ENCODE peak calls at places on chromosomes 4 and X, in seven cellular contexts. M is fibroblast of villous mesenchyme, G is lower lobe of right lung, T is AG10803, L is stomach, Z is uterus, D is lower leg skin. X is an unnamed sample.

GRCh38 chr4:118680808-118681207 is 4.4 kb upstream of the METTL14 start:
- DNase-seq in M (no peak), G (no peak), T (no peak), L (no peak), Z (no peak), D (no peak), X (no peak)

GRCh38 chrX:20320461-20321159 is 53.9 kb upstream of the RPS6KA3 start:
- DNase-seq in M (no peak), G (peak), T (no peak), L (no peak), Z (no peak), D (no peak), X (no peak)

GRCh38 chr4:158446106-158446505 is 75.6 kb upstream of the RXFP1 start:
- DNase-seq in M (peak), G (no peak), T (peak), L (no peak), Z (no peak), D (no peak), X (no peak)

GRCh38 chrX:10111364-10112148 is 45.2 kb upstream of the CLCN4 start:
- DNase-seq in M (peak), G (no peak), T (peak), L (no peak), Z (no peak), D (no peak), X (no peak)

GRCh38 chr4:80036949-80037348 is 36.1 kb downstream of the ANTXR2 start:
- DNase-seq in M (peak), G (no peak), T (peak), L (no peak), Z (no peak), D (no peak), X (peak)

GRCh38 chrX:151981129-151981528 is 6.7 kb upstream of the GABRE start:
- DNase-seq in M (no peak), G (no peak), T (peak), L (no peak), Z (no peak), D (no peak), X (peak)

GRCh38 chr4:106869551-106869950 is 166.6 kb downstream of the DKK2 start:
- DNase-seq in M (peak), G (no peak), T (peak), L (no peak), Z (no peak), D (no peak), X (peak)

GRCh38 chrX:40877869-40878268 is 142.5 kb upstream of the MED14 start:
- DNase-seq in M (peak), G (no peak), T (peak), L (no peak), Z (no peak), D (no peak), X (peak)

GRCh38 chr4:88938138-88938537 is 118.8 kb downstream of the FAM13A start:
- DNase-seq in M (peak), G (no peak), T (peak), L (no peak), Z (no peak), D (no peak), X (peak)

GRCh38 chr4:155025762-155026457 is 182.5 kb upstream of the NPY2R start:
- DNase-seq in M (no peak), G (peak), T (no peak), L (peak), Z (no peak), D (no peak), X (peak)

GRCh38 chr4:7857238-7857701 is 82.4 kb downstream of the AFAP1 start:
- DNase-seq in M (peak), G (no peak), T (peak), L (no peak), Z (peak), D (no peak), X (peak)

DNA sequence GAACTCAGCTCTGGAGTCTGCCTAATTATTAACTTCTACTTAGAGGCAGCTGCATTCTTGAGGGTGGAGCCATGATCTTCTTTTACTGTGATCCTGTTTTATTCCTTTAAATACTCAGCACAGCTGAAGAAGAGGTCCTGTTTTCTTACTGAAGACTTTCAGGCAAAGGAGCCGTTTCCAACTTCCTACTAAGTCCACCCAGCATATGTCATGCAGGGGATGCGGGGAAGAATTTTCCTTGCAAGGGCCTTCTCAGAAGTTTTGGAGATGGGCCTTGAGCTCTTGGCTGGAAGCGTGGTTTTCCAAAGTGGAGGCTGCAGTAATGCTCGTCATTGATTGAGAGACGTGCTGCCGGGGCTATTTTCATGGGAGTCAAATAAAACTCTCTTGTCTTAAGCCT is 27.8 kb downstream of the FGF2 start:
- DNase-seq in M (no peak), G (no peak), T (peak), L (no peak), Z (peak), D (no peak), X (peak)
- H3K4me3 ChIP-seq in M (peak), G (peak), T (peak), L (peak), Z (no peak), D (no peak), X (no peak)

GRCh38 chr4:128512767-128513322 is 225.2 kb upstream of the PGRMC2 start:
- DNase-seq in M (no peak), G (no peak), T (peak), L (no peak), Z (no peak), D (no peak), X (no peak)

GRCh38 chr4:128516568-128516967 is 229.0 kb upstream of the PGRMC2 start:
- DNase-seq in M (peak), G (no peak), T (peak), L (no peak), Z (no peak), D (no peak), X (peak)

GRCh38 chr4:128510850-128511249 is 223.2 kb upstream of the PGRMC2 start:
- DNase-seq in M (no peak), G (no peak), T (no peak), L (no peak), Z (no peak), D (no peak), X (no peak)

GRCh38 chr4:128512161-128512560 is 224.5 kb upstream of the PGRMC2 start:
- DNase-seq in M (no peak), G (no peak), T (peak), L (no peak), Z (no peak), D (no peak), X (no peak)

DNA sequence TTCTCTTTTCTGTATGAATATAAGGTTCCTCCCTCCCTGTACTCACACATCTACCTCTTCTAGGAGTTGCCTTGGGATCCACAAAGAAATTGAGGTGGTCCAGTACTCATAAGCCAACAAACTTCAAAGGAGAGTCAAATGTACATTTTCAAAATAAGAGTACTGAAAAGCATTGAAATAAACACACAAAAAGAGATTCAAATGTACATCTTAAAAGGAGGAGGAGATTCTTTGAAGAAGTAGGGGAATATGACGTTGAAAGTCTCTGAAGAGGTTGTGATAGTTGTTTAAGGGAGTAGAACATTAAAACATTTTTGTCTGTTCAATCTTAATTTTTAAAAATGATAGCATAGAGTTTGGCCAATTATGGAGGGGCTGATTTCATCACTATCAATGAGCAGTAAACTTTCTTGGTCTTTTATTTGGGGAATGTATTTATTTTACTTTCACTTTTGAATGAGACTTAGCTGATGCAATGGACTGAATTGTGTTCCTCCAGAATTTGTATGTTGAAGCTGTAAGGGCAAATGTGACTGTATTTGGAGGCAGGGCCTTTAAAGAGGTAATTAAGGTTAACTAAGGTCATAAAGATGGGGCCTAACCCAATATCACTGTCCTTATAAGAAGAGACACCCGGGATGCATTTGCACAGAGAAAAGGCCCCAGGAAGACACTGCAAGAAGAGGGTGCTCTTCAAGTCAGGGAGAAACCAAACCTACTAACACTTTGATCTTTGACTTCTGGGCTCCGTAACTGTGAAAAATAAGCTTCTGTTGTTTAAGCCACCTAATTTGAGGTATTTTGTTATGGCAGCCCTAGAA is 226.3 kb upstream of the PGRMC2 start:
- DNase-seq in M (peak), G (no peak), T (peak), L (no peak), Z (no peak), D (no peak), X (peak)
- H3K4me3 ChIP-seq in M (no peak), G (no peak), T (no peak), L (no peak), Z (no peak), D (no peak), X (no peak)

DNA sequence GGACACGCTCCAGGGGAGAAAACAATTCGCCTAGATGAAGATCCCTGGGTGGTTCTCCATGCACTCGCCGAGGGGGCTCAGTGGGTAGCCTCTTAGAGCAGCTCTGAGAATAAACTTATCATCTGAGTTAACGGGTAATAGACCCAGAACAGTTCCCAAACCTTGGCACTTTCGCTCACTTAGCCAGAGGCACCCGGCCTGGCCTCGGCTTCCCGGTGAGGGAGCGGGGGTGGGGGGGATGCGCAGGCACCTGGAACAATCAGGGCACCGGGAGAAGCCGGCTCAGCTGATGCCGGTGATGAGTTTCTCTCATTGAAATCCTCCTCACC is 405 bp upstream of the ZAR1 start:
- DNase-seq in M (no peak), G (no peak), T (no peak), L (no peak), Z (no peak), D (no peak), X (no peak)
- H3K4me3 ChIP-seq in M (no peak), G (peak), T (no peak), L (peak), Z (no peak), D (no peak), X (no peak)

DNA sequence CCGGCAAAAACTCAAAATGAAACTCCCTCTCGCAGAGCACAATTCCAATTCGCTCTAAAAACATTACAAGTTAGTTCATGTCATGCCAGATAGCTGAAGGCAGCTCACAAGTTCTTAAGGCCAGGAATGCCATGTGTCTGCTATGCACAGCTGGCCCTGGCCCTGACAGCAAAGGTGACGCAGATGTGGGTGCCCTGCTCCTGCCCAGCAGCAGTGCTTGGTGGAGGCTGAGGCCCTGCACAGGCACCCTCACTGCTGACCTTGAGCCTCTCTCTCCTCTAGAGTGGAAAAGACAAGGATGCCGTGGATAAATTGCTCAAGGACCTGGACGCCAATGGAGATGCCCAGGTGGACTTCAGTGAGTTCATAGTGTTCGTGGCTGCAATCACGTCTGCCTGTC is 2.9 kb downstream of the S100P start:
- DNase-seq in M (no peak), G (no peak), T (no peak), L (no peak), Z (no peak), D (no peak), X (no peak)
- H3K4me3 ChIP-seq in M (no peak), G (no peak), T (no peak), L (peak), Z (no peak), D (no peak), X (no peak)

X was measured in astrocyte of the spinal cord.